ENCODE peak calls at places on chromosomes 1 and 21, in eight cellular contexts. E is tibial nerve, V is upper lobe of left lung, I is body of pancreas, T is IMR-90, W is uterus, R is H1, J is A549. U is an unnamed sample.

GRCh38 chr1:168485048-168485447 is 58.7 kb downstream of the XCL2 start:
- DNase-seq in E (no peak), V (no peak), I (no peak), T (peak), W (peak), R (no peak), J (no peak), U (peak)

GRCh38 chr1:229509576-229509975 is 1.4 kb upstream of the NUP133 start:
- DNase-seq in E (no peak), V (no peak), I (no peak), T (peak), W (no peak), R (no peak), J (no peak), U (no peak)

GRCh38 chr1:234931404-234931973 is 197.1 kb downstream of the TOMM20 start:
- DNase-seq in E (no peak), V (no peak), I (no peak), T (no peak), W (no peak), R (no peak), J (no peak), U (peak)

GRCh38 chr1:65267291-65268087 is 41.9 kb upstream of the DNAJC6 start:
- DNase-seq in E (no peak), V (no peak), I (no peak), T (no peak), W (no peak), R (no peak), J (no peak), U (no peak)

GRCh38 chr1:200207711-200208126 is 180.2 kb downstream of the NR5A2 start:
- DNase-seq in E (no peak), V (no peak), I (no peak), T (peak), W (no peak), R (no peak), J (no peak), U (no peak)

GRCh38 chr1:244840219-244840794 is 4.8 kb downstream of the COX20 start:
- DNase-seq in E (no peak), V (no peak), I (no peak), T (peak), W (no peak), R (no peak), J (no peak), U (no peak)

GRCh38 chr1:84907095-84907827 is 14.3 kb upstream of the LPAR3 start:
- DNase-seq in E (no peak), V (no peak), I (no peak), T (peak), W (no peak), R (peak), J (no peak), U (no peak)

GRCh38 chr1:205767248-205767647 is 8.0 kb downstream of the RAB29 start:
- DNase-seq in E (no peak), V (no peak), I (no peak), T (no peak), W (no peak), R (no peak), J (no peak), U (no peak)

GRCh38 chr1:2606004-2606805 is 19.6 kb downstream of the PRXL2B start:
- DNase-seq in E (no peak), V (no peak), I (no peak), T (no peak), W (no peak), R (peak), J (no peak), U (no peak)

GRCh38 chr1:69700770-69701169 is 133.0 kb downstream of the LRRC7 start:
- DNase-seq in E (no peak), V (no peak), I (peak), T (peak), W (no peak), R (peak), J (no peak), U (no peak)

GRCh38 chr21:34890724-34891609 is 158.1 kb downstream of the RUNX1 start:
- DNase-seq in E (no peak), V (peak), I (peak), T (peak), W (no peak), R (peak), J (no peak), U (peak)

GRCh38 chr1:53381790-53382401 is 54.0 kb upstream of the LRP8 start:
- DNase-seq in E (no peak), V (no peak), I (no peak), T (peak), W (no peak), R (no peak), J (peak), U (no peak)

GRCh38 chr1:15848143-15848928 is 829 bp downstream of the SPEN start:
- DNase-seq in E (no peak), V (peak), I (peak), T (peak), W (peak), R (peak), J (no peak), U (peak)

GRCh38 chr1:47459263-47459788 is 21.5 kb downstream of the FOXD2 start:
- DNase-seq in E (no peak), V (no peak), I (no peak), T (no peak), W (no peak), R (no peak), J (no peak), U (no peak)

GRCh38 chr1:68442822-68443556 is 6.8 kb downstream of the RPE65 start:
- DNase-seq in E (peak), V (no peak), I (peak), T (peak), W (no peak), R (peak), J (peak), U (peak)

GRCh38 chr1:160367516-160367900 is 637 bp downstream of the NHLH1 start:
- DNase-seq in E (no peak), V (no peak), I (no peak), T (no peak), W (no peak), R (no peak), J (no peak), U (no peak)

GRCh38 chr1:192810253-192810880 is 1.5 kb downstream of the RGS2 start:
- DNase-seq in E (no peak), V (peak), I (no peak), T (peak), W (no peak), R (no peak), J (no peak), U (no peak)

GRCh38 chr21:19853061-19853460 is 1145.1 kb upstream of the NCAM2 start:
- DNase-seq in E (no peak), V (no peak), I (no peak), T (no peak), W (no peak), R (no peak), J (no peak), U (no peak)

GRCh38 chr1:182084487-182085316 is 23.2 kb upstream of the ZNF648 start:
- DNase-seq in E (peak), V (peak), I (peak), T (peak), W (peak), R (peak), J (peak), U (peak)

GRCh38 chr1:10629091-10629815 is 154.5 kb downstream of the PEX14 start:
- DNase-seq in E (no peak), V (peak), I (no peak), T (no peak), W (no peak), R (no peak), J (no peak), U (no peak)

GRCh38 chr1:94094466-94095111 is 26.4 kb downstream of the ABCA4 start:
- DNase-seq in E (peak), V (peak), I (no peak), T (peak), W (peak), R (no peak), J (no peak), U (peak)

DNA sequence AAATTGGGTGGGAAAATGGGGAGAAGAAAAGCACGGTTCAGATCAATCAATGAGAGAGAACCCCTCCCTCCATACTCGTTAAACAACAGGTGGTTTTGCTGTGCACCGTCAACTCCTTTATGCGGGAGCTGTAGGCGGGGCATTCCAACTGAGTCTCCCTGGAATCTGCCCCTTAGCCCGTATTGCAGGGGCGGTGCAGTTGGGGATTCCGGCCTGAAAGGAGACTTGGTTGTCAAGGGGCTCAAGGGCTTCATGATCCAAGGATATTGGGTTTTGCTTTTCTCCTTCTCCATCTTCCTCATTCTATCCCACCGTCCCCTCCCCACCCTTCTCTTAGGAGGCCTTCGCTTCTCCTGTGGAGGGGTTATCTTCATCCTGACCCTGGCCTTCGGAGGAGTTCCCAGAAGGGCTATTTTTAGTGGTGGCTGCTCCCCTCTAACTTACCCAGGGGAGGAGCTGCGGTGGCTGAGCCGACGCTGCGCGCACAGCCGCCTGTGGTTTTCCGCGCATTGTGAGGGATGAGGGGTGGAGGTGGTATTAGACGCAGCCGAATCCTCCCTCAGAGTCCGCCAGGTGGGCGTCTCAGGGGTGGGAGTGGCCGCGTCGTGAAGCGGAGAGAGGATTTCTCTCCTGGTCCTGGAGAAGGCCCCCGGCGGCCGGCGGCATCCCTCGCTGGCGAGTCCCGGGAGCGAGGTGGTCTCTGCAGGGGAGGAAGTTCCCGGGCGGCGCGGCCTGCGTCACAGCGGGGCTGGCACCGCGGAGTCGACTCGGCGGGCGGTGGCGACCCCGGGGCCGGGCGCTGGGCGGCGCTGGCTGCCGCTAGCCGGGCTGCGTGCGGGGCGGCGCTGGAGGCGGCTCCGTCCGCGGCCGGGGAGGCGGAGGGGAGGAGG is 462 bp upstream of the LRRC8C start:
- DNase-seq in E (peak), V (peak), I (peak), T (peak), W (peak), R (peak), J (peak), U (peak)
- TF ChIP-seq CTCF in E (no peak), V (peak), I (peak), T (peak), W (peak), R (peak), J (peak), U (no peak)

GRCh38 chr1:151905070-151905442 is 4.3 kb downstream of the THEM4 start:
- DNase-seq in E (no peak), V (peak), I (no peak), T (no peak), W (no peak), R (no peak), J (no peak), U (no peak)
- TF ChIP-seq POLR2A in E (no peak), V (no peak), I (no peak), T (no peak), W (no peak), R (no peak), J (no peak), U (no peak)

DNA sequence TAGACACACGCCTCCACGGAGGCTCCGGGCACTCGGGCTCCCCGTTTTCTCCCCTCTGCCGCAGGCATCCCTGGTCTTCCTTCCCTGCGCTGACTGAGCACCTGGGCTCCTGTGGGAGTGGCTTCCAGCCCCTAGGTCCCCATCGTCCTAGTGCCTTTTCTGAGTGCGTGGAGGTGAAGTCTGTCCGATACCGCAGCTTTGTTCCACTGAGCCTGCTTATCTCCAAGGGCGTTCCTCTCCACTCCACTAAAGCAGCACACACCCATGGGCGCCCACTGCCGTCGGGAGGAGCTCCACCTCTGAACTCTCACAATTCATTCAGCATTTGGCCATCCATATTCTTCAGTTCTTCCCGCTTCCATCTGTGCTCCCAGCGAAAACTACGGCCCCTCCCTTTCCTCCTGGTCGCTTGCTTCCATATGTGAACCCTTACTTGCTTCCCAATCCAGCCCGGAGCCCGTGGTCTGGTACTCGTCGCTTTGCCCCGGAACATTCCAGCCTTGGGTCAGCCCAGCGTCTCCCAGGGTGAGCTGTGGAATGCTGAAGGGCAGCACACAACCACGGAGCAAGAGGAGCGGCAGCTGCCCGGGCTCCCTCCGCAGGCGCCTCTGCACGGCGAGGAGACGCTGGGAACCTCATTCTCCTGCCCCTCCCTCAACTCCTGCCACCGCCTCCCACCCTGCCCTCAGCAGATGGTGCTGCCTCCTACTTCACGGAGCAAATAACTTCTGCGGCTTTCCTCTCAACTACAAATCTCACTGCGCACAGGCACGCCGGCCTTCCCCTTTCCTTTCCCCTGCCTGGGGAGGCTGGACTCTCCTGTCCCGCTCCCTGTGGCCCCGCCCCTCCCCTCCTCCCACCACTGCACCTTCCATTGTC is 27.5 kb downstream of the ATP8B2 start:
- DNase-seq in E (peak), V (peak), I (peak), T (peak), W (peak), R (peak), J (no peak), U (no peak)
- TF ChIP-seq CTCF in E (no peak), V (no peak), I (no peak), T (no peak), W (no peak), R (no peak), J (no peak), U (no peak)

GRCh38 chr1:28577738-28578536 is 14.1 kb upstream of the RAB42 start:
- DNase-seq in E (no peak), V (no peak), I (no peak), T (no peak), W (no peak), R (no peak), J (no peak), U (no peak)
- TF ChIP-seq POLR2A in E (no peak), V (no peak), I (peak), T (no peak), W (no peak), R (peak), J (no peak), U (no peak)

GRCh38 chr1:202176949-202177927 is 16.4 kb upstream of the LGR6 start:
- DNase-seq in E (no peak), V (no peak), I (no peak), T (no peak), W (no peak), R (no peak), J (no peak), U (no peak)
- TF ChIP-seq CTCF in E (no peak), V (no peak), I (no peak), T (no peak), W (no peak), R (peak), J (no peak), U (no peak)

GRCh38 chr1:212956231-212956630 is 5.9 kb downstream of the VASH2 start:
- DNase-seq in E (no peak), V (no peak), I (no peak), T (no peak), W (no peak), R (no peak), J (no peak), U (no peak)

GRCh38 chr1:212954514-212954913 is 4.2 kb downstream of the VASH2 start:
- DNase-seq in E (no peak), V (no peak), I (no peak), T (no peak), W (no peak), R (no peak), J (no peak), U (no peak)

GRCh38 chr1:212952596-212952995 is 2.3 kb downstream of the VASH2 start:
- DNase-seq in E (no peak), V (no peak), I (no peak), T (no peak), W (no peak), R (no peak), J (no peak), U (no peak)

GRCh38 chr1:212957546-212957945 is 7.2 kb downstream of the VASH2 start:
- DNase-seq in E (no peak), V (no peak), I (no peak), T (no peak), W (no peak), R (no peak), J (no peak), U (no peak)

DNA sequence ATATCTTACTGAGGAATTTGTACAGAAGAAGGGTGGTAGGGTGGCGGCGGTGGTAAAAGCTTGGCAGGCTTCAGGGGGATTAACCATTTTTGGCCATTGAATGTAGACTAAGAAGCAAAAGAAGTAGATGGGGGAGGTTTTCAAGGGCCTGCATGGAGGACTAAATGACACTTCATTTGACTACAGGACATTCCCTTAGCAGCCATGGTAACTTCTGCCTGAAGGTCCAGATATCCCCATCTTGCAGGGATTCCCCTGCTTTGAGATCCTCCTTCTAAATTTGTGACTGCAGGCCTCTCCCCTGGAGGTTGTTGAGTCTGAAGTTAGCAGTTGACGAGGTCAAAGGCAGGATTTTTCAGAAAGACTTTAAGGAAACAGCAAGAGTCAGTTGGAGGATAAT is 4.8 kb downstream of the VASH2 start:
- DNase-seq in E (no peak), V (no peak), I (no peak), T (no peak), W (no peak), R (no peak), J (no peak), U (no peak)
- TF ChIP-seq POLR2A in E (no peak), V (no peak), I (no peak), T (no peak), W (no peak), R (no peak), J (no peak), U (no peak)

DNA sequence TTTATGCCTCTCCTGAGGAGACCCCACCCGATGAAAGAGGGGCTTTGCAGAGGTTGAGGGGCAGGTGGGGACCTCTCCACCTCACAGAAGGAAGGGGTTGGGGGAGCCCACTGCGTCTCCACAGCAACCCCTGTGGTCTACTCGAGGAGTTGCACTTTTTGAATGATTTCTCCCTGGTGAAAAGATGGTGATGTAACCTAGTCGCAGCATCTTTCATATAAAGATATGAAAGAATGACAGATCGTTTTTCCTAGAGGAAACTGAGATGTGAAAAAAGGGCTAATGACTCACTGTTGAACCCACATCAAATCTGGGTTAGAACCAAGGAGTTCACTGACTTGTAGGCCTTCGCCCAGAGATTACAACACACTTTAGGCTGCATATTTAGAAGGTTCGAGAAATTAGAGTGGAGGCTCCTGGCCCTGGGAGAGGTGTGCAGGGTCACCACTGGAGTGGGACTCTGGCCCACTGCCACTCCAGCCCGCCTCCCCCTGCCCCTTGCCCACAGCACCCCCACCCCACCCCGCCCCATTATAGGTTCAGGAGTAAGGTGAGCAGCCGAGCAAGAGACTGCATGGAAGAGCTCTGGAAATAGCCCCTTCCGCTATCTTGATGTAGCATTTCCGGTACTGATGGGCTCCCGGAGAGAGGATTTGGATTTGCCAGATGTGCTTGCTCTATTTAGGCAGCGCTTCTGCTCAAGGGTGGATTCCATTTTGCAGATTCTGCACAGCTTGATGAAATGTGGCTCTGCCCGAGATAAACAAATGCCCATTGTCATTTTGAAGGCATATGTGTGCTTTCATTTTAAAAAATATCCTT is 6.7 kb downstream of the TGFB2 start:
- DNase-seq in E (no peak), V (peak), I (no peak), T (peak), W (peak), R (peak), J (no peak), U (no peak)
- TF ChIP-seq CTCF in E (peak), V (peak), I (peak), T (peak), W (peak), R (peak), J (peak), U (no peak)

GRCh38 chr1:117060441-117061317 is 553 bp downstream of the TTF2 start:
- DNase-seq in E (no peak), V (peak), I (no peak), T (peak), W (no peak), R (no peak), J (peak), U (no peak)
- TF ChIP-seq POLR2A in E (no peak), V (no peak), I (no peak), T (no peak), W (no peak), R (no peak), J (no peak), U (no peak)